ENCODE peak calls at places on chromosomes 11 and 22, in six cellular contexts. P is neuronal stem cell, J is IMR-90, K is mesenchymal stem cell, T is H9, U is H1. G is an unnamed sample.

GRCh38 chr22:19800761-19801244 is 40.2 kb downstream of the TBX1 start:
- DNase-seq in P (no peak), J (peak; percentile 25), K (peak; percentile 18), T (peak; percentile 69), U (no peak), G (peak; percentile 62)

GRCh38 chr11:11397043-11397415 is 44.0 kb upstream of the CSNK2A3 start:
- DNase-seq in P (no peak), J (peak; percentile 16), K (no peak), T (no peak), U (no peak), G (peak; percentile 68)

GRCh38 chr22:50656122-50657070 is 16.2 kb upstream of the SHANK3 start:
- DNase-seq in P (no peak), J (peak; percentile 61), K (peak; percentile 76), T (no peak), U (no peak), G (peak; percentile 51)

GRCh38 chr11:4032097-4032496 is 62.5 kb upstream of the RRM1 start:
- DNase-seq in P (no peak), J (no peak), K (no peak), T (no peak), U (no peak), G (no peak)

GRCh38 chr11:110522456-110522855 is 92.7 kb downstream of the FDX1 start:
- DNase-seq in P (no peak), J (no peak), K (peak; percentile 37), T (no peak), U (no peak), G (no peak)

GRCh38 chr11:118715245-118715807 is 35.9 kb upstream of the TREH start:
- DNase-seq in P (no peak), J (no peak), K (peak; percentile 23), T (no peak), U (no peak), G (peak; percentile 74)

GRCh38 chr22:32200752-32201151 is 4.1 kb downstream of the RFPL2 start:
- DNase-seq in P (no peak), J (no peak), K (no peak), T (no peak), U (no peak), G (peak; percentile 35)

GRCh38 chr11:81869337-81870065 is 864.2 kb downstream of the FAM181B start:
- DNase-seq in P (no peak), J (no peak), K (no peak), T (no peak), U (no peak), G (no peak)

GRCh38 chr11:46697303-46697702 is 3.1 kb downstream of the ARHGAP1 start:
- DNase-seq in P (no peak), J (no peak), K (peak; percentile 30), T (no peak), U (no peak), G (peak; percentile 63)

GRCh38 chr11:62400760-62401159 is 18.1 kb upstream of the SCGB1A1 start:
- DNase-seq in P (no peak), J (peak; percentile 74), K (peak; percentile 61), T (no peak), U (no peak), G (no peak)

GRCh38 chr22:42313804-42314581 is 43.5 kb upstream of the TCF20 start:
- DNase-seq in P (peak; percentile 45), J (peak; percentile 54), K (peak; percentile 86), T (peak; percentile 95), U (peak; percentile 72), G (peak; percentile 94)

GRCh38 chr11:35982061-35982460 is 38.2 kb downstream of the LDLRAD3 start:
- DNase-seq in P (no peak), J (no peak), K (no peak), T (no peak), U (no peak), G (no peak)

GRCh38 chr11:100004541-100004940 is 682.5 kb upstream of the ARHGAP42 start:
- DNase-seq in P (no peak), J (no peak), K (peak; percentile 94), T (no peak), U (no peak), G (no peak)

GRCh38 chr11:27012254-27012921 is 18.5 kb downstream of the FIBIN start:
- DNase-seq in P (peak; percentile 9), J (peak; percentile 88), K (peak; percentile 88), T (no peak), U (no peak), G (peak; percentile 84)

GRCh38 chr11:34624069-34624468 is 3.2 kb downstream of the EHF start:
- DNase-seq in P (no peak), J (no peak), K (no peak), T (no peak), U (no peak), G (no peak)

GRCh38 chr11:2077061-2077802 is 62.0 kb downstream of the IGF2 start:
- DNase-seq in P (no peak), J (peak; percentile 65), K (peak; percentile 90), T (no peak), U (no peak), G (no peak)

GRCh38 chr11:46181843-46182424 is 60.7 kb upstream of the PHF21A start:
- DNase-seq in P (no peak), J (no peak), K (no peak), T (no peak), U (no peak), G (no peak)

GRCh38 chr11:126363706-126364245 is 8.3 kb downstream of the ST3GAL4 start:
- DNase-seq in P (no peak), J (no peak), K (no peak), T (no peak), U (no peak), G (no peak)

GRCh38 chr22:48751539-48752437 is 1075.9 kb downstream of the BRD1 start:
- DNase-seq in P (no peak), J (no peak), K (no peak), T (no peak), U (no peak), G (no peak)

GRCh38 chr11:104782377-104782754 is 115.9 kb downstream of the CASP12 start:
- DNase-seq in P (no peak), J (no peak), K (no peak), T (peak; percentile 32), U (no peak), G (no peak)

GRCh38 chr11:70524096-70524922 is 126.0 kb downstream of the CTTN start:
- DNase-seq in P (no peak), J (peak; percentile 18), K (peak; percentile 13), T (no peak), U (no peak), G (peak; percentile 89)

GRCh38 chr22:24553597-24554315 is 1.2 kb downstream of the GUCD1 start:
- DNase-seq in P (no peak), J (peak; percentile 40), K (peak; percentile 63), T (no peak), U (no peak), G (no peak)
- H3K4me1 ChIP-seq in P (peaks cover 18% of the 10 kb centered on the region), J (peaks cover 7% of the 10 kb centered on the region), K (peaks cover 26% of the 10 kb centered on the region), T (peaks cover 3% of the 10 kb centered on the region), U (no peaks in the 10 kb centered on the region), G (peaks cover 13% of the 10 kb centered on the region)

GRCh38 chr11:122668562-122669090 is 13.1 kb downstream of the UBASH3B start:
- DNase-seq in P (no peak), J (peak; percentile 98), K (peak; percentile 96), T (no peak), U (no peak), G (no peak)

GRCh38 chr11:122665882-122666281 is 10.4 kb downstream of the UBASH3B start:
- DNase-seq in P (no peak), J (peak; percentile 33), K (peak; percentile 81), T (no peak), U (no peak), G (no peak)

GRCh38 chr11:122663764-122664163 is 8.2 kb downstream of the UBASH3B start:
- DNase-seq in P (no peak), J (no peak), K (peak; percentile 34), T (no peak), U (no peak), G (no peak)

GRCh38 chr11:122664188-122664587 is 8.7 kb downstream of the UBASH3B start:
- DNase-seq in P (no peak), J (peak; percentile 57), K (peak; percentile 26), T (no peak), U (no peak), G (no peak)

GRCh38 chr11:122666743-122667142 is 11.2 kb downstream of the UBASH3B start:
- DNase-seq in P (no peak), J (no peak), K (peak; percentile 34), T (no peak), U (no peak), G (no peak)
- H2BK5ac ChIP-seq in P (no peak overlapping the region), J (no peak overlapping the region), K (no peak overlapping the region), T (no peak overlapping the region), U (no peak overlapping the region), G (no peak overlapping the region)

GRCh38 chr11:24880962-24881361 is 384.1 kb downstream of the LUZP2 start:
- DNase-seq in P (no peak), J (no peak), K (no peak), T (no peak), U (no peak), G (no peak)
- H2BK15ac ChIP-seq in P (no peak overlapping the region), J (no peak overlapping the region), K (no peak overlapping the region), T (no peak overlapping the region), U (no peak overlapping the region), G (no peak overlapping the region)

GRCh38 chr11:19670030-19670761 is 42.4 kb upstream of the NAV2 start:
- DNase-seq in P (no peak), J (peak; percentile 28), K (peak; percentile 39), T (no peak), U (no peak), G (peak; percentile 86)

GRCh38 chr11:19674420-19674819 is 38.2 kb upstream of the NAV2 start:
- DNase-seq in P (no peak), J (no peak), K (no peak), T (no peak), U (no peak), G (peak; percentile 88)

GRCh38 chr11:19673924-19674390 is 38.7 kb upstream of the NAV2 start:
- DNase-seq in P (peak; percentile 37), J (no peak), K (peak; percentile 28), T (peak; percentile 49), U (no peak), G (peak; percentile 68)

GRCh38 chr11:19674831-19675230 is 37.8 kb upstream of the NAV2 start:
- DNase-seq in P (no peak), J (no peak), K (no peak), T (no peak), U (no peak), G (no peak)

GRCh38 chr11:19672591-19673206 is 39.9 kb upstream of the NAV2 start:
- DNase-seq in P (no peak), J (no peak), K (no peak), T (no peak), U (no peak), G (no peak)
- H3K4me1 ChIP-seq in P (peaks cover 42% of the 10 kb centered on the region), J (peaks cover 16% of the 10 kb centered on the region), K (peaks cover 12% of the 10 kb centered on the region), T (peaks cover 12% of the 10 kb centered on the region), U (peaks cover 13% of the 10 kb centered on the region), G (peaks cover 10% of the 10 kb centered on the region)

GRCh38 chr22:36440429-36441002 is 40.9 kb downstream of the TXN2 start:
- DNase-seq in P (no peak), J (no peak), K (no peak), T (no peak), U (no peak), G (no peak)
- H2BK5ac ChIP-seq in P (no peak overlapping the region), J (peak overlapping the region; percentile 5), K (no peak overlapping the region), T (no peak overlapping the region), U (no peak overlapping the region), G (no peak overlapping the region)

DNA sequence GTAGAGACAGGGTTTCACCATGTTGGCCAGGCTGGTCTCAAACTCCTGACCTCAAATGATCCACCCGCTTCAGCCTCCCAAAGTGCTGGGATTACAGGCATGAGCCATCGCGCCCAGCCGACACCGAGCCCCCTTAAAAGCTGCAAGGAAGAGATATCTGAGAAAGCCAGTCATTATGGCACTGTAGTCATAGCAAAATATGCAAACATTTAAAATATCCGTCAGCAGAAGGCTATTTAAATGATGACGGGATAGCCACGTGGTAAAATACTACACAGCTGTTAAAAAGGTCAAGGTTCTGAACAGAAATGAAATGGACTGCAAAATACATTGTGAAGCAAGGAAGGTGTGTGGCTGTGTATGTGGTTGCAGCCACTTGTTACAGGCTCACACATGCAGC is 6.4 kb upstream of the CCDC88B start:
- DNase-seq in P (no peak), J (no peak), K (no peak), T (no peak), U (no peak), G (no peak)
- H2BK15ac ChIP-seq in P (no peak overlapping the region), J (no peak overlapping the region), K (no peak overlapping the region), T (no peak overlapping the region), U (no peak overlapping the region), G (no peak overlapping the region)